ENCODE peak calls at places on chromosomes 13 and 19, in seven cellular contexts. One of them, this sample, is unnamed.

GRCh38 chr13:87426737-87427136 is 244.4 kb upstream of the SLITRK5 start:
- DNase-seq in H1: no peak
- DNase-seq in PC-3: no peak
- DNase-seq in astrocyte: no peak
- DNase-seq in IMR-90: no peak
- DNase-seq in PC-9: no peak
- DNase-seq in A549: no peak
- DNase-seq in this sample: no peak

GRCh38 chr13:27339299-27339698 is 68.7 kb downstream of the RASL11A start:
- DNase-seq in IMR-90: peak; percentile 42
- DNase-seq in astrocyte: no peak
- DNase-seq in PC-9: no peak
- DNase-seq in H1: peak; percentile 77
- DNase-seq in PC-3: peak; percentile 71
- DNase-seq in A549: peak; percentile 73
- DNase-seq in this sample: no peak

GRCh38 chr13:88042489-88042888 is 371.3 kb downstream of the SLITRK5 start:
- DNase-seq in H1: no peak
- DNase-seq in A549: no peak
- DNase-seq in PC-3: peak; percentile 6
- DNase-seq in astrocyte: peak; percentile 55
- DNase-seq in IMR-90: no peak
- DNase-seq in PC-9: no peak
- DNase-seq in this sample: no peak

GRCh38 chr19:8094336-8094735 is 41.8 kb downstream of the CCL25 start:
- DNase-seq in PC-3: no peak
- DNase-seq in H1: no peak
- DNase-seq in PC-9: no peak
- DNase-seq in A549: no peak
- DNase-seq in astrocyte: no peak
- DNase-seq in IMR-90: no peak
- DNase-seq in this sample: no peak

GRCh38 chr13:39585219-39585618 is 17.8 kb downstream of the LHFPL6 start:
- DNase-seq in A549: no peak
- DNase-seq in IMR-90: no peak
- DNase-seq in PC-9: no peak
- DNase-seq in astrocyte: no peak
- DNase-seq in H1: no peak
- DNase-seq in PC-3: peak; percentile 56
- DNase-seq in this sample: no peak

GRCh38 chr19:13015361-13016231 is 20.3 kb downstream of the NFIX start:
- DNase-seq in A549: no peak
- DNase-seq in H1: peak; percentile 65
- DNase-seq in PC-3: peak; percentile 74
- DNase-seq in astrocyte: peak; percentile 81
- DNase-seq in IMR-90: peak; percentile 33
- DNase-seq in PC-9: no peak
- DNase-seq in this sample: no peak

GRCh38 chr19:47283405-47284059 is 8.8 kb downstream of the INAFM1 start:
- DNase-seq in PC-9: no peak
- DNase-seq in IMR-90: no peak
- DNase-seq in PC-3: no peak
- DNase-seq in H1: no peak
- DNase-seq in A549: no peak
- DNase-seq in astrocyte: no peak
- DNase-seq in this sample: no peak

GRCh38 chr13:24615911-24616472 is 64.2 kb upstream of the ATP12A start:
- DNase-seq in astrocyte: no peak
- DNase-seq in H1: no peak
- DNase-seq in PC-3: no peak
- DNase-seq in A549: no peak
- DNase-seq in PC-9: no peak
- DNase-seq in IMR-90: no peak
- DNase-seq in this sample: no peak

GRCh38 chr19:4229179-4229931 is at the start of gene EBI3:
- DNase-seq in astrocyte: peak; percentile 46
- DNase-seq in A549: peak; percentile 74
- DNase-seq in PC-9: no peak
- DNase-seq in H1: no peak
- DNase-seq in PC-3: no peak
- DNase-seq in IMR-90: peak; percentile 65
- DNase-seq in this sample: no peak

GRCh38 chr19:48933382-48933932 is at the start of gene DHDH:
- DNase-seq in IMR-90: peak; percentile 42
- DNase-seq in H1: peak; percentile 97
- DNase-seq in astrocyte: peak; percentile 47
- DNase-seq in PC-9: peak; percentile 93
- DNase-seq in A549: peak; percentile 81
- DNase-seq in PC-3: peak; percentile 93
- DNase-seq in this sample: peak; percentile 77

GRCh38 chr13:33355470-33355869 is 69.9 kb upstream of the STARD13 start:
- DNase-seq in H1: no peak
- DNase-seq in IMR-90: peak; percentile 55
- DNase-seq in PC-9: no peak
- DNase-seq in A549: no peak
- DNase-seq in PC-3: no peak
- DNase-seq in astrocyte: no peak
- DNase-seq in this sample: no peak

GRCh38 chr13:105904034-105904742 is 631.3 kb downstream of the EFNB2 start:
- DNase-seq in A549: no peak
- DNase-seq in H1: no peak
- DNase-seq in PC-9: peak; percentile 90
- DNase-seq in astrocyte: no peak
- DNase-seq in PC-3: peak; percentile 66
- DNase-seq in IMR-90: no peak
- DNase-seq in this sample: no peak

GRCh38 chr19:1245884-1246816 is 2.2 kb upstream of the MIDN start:
- DNase-seq in PC-3: no peak
- DNase-seq in H1: no peak
- DNase-seq in PC-9: no peak
- DNase-seq in IMR-90: no peak
- DNase-seq in A549: no peak
- DNase-seq in astrocyte: no peak
- DNase-seq in this sample: no peak

GRCh38 chr13:39821977-39822376 is 166.5 kb downstream of the COG6 start:
- DNase-seq in PC-3: no peak
- DNase-seq in H1: no peak
- DNase-seq in PC-9: no peak
- DNase-seq in A549: no peak
- DNase-seq in astrocyte: no peak
- DNase-seq in IMR-90: no peak
- DNase-seq in this sample: no peak

GRCh38 chr19:22332924-22333323 is 46.7 kb downstream of the ZNF729 start:
- DNase-seq in IMR-90: no peak
- DNase-seq in A549: no peak
- DNase-seq in H1: no peak
- DNase-seq in astrocyte: no peak
- DNase-seq in PC-3: peak; percentile 56
- DNase-seq in PC-9: peak; percentile 52
- DNase-seq in this sample: no peak

GRCh38 chr19:46081928-46082727 is 41.3 kb upstream of the IGFL4 start:
- DNase-seq in PC-9: no peak
- DNase-seq in astrocyte: peak; percentile 59
- DNase-seq in A549: peak; percentile 75
- DNase-seq in PC-3: peak; percentile 65
- DNase-seq in H1: no peak
- DNase-seq in IMR-90: peak; percentile 67
- DNase-seq in this sample: no peak

DNA sequence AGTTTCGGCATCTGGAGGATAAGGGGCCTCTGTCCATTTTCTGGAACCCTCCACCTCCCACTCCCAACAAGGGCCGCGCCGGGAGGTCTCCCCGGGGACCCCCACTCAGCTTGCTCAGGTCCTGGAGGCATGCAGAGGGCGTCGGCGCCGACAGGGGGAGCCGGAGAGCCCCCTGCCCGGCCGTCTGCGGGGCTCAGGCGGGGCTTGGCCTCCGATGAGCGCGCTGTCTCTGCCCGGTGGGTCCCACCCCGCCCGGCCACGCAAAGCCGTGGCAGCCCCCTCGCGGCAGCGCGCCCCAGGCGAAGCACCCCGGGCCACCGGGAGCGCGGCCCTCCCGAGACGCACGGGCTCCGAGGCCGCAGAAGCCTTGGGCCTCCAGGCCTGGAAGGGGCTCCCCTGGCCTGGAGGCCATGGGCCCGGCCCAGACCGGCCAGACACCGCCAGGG is 149.7 kb upstream of the ZNF536 start:
- DNase-seq in PC-3: no peak
- DNase-seq in PC-9: no peak
- DNase-seq in A549: no peak
- DNase-seq in astrocyte: no peak
- DNase-seq in IMR-90: no peak
- DNase-seq in H1: peak; percentile 90
- DNase-seq in this sample: no peak
- TF ChIP-seq CTCF in PC-3: peak; percentile 41
- TF ChIP-seq CTCF in PC-9: peak; percentile 27
- TF ChIP-seq CTCF in A549: peak; percentile 77
- TF ChIP-seq CTCF in astrocyte: no peak
- TF ChIP-seq CTCF in IMR-90: peak; percentile 11
- TF ChIP-seq CTCF in H1: peak; percentile 85
- TF ChIP-seq CTCF in this sample: peak; percentile 32

GRCh38 chr19:54473983-54474382 is 887 bp upstream of the CDC42EP5 start:
- DNase-seq in PC-3: no peak
- DNase-seq in IMR-90: no peak
- DNase-seq in A549: no peak
- DNase-seq in PC-9: no peak
- DNase-seq in H1: no peak
- DNase-seq in astrocyte: no peak
- DNase-seq in this sample: no peak

GRCh38 chr19:54470991-54471782 is 1.9 kb downstream of the CDC42EP5 start:
- DNase-seq in astrocyte: no peak
- DNase-seq in PC-9: no peak
- DNase-seq in A549: no peak
- DNase-seq in H1: peak; percentile 60
- DNase-seq in PC-3: no peak
- DNase-seq in IMR-90: no peak
- DNase-seq in this sample: no peak

GRCh38 chr19:54475706-54476105 is 2.6 kb upstream of the CDC42EP5 start:
- DNase-seq in A549: no peak
- DNase-seq in IMR-90: no peak
- DNase-seq in PC-3: no peak
- DNase-seq in PC-9: no peak
- DNase-seq in astrocyte: no peak
- DNase-seq in H1: no peak
- DNase-seq in this sample: no peak

GRCh38 chr19:54470276-54470887 is 2.7 kb downstream of the CDC42EP5 start:
- DNase-seq in IMR-90: no peak
- DNase-seq in PC-9: no peak
- DNase-seq in astrocyte: no peak
- DNase-seq in H1: no peak
- DNase-seq in A549: no peak
- DNase-seq in PC-3: no peak
- DNase-seq in this sample: no peak

GRCh38 chr19:54473071-54473941 is at the start of gene CDC42EP5:
- DNase-seq in PC-9: no peak
- DNase-seq in IMR-90: peak; percentile 85
- DNase-seq in A549: no peak
- DNase-seq in H1: no peak
- DNase-seq in PC-3: no peak
- DNase-seq in astrocyte: peak; percentile 73
- DNase-seq in this sample: no peak
- H3K4me2 ChIP-seq in PC-9: peak within 1 kb of the TSS; percentile 27
- H3K4me2 ChIP-seq in IMR-90: peak within 1 kb of the TSS; percentile 94
- H3K4me2 ChIP-seq in A549: peak within 1 kb of the TSS; percentile 56
- H3K4me2 ChIP-seq in H1: peak within 1 kb of the TSS; percentile 28
- H3K4me2 ChIP-seq in PC-3: peak within 1 kb of the TSS; percentile 36
- H3K4me2 ChIP-seq in astrocyte: peak within 1 kb of the TSS; percentile 91
- H3K4me2 ChIP-seq in this sample: peak within 1 kb of the TSS; percentile 78

DNA sequence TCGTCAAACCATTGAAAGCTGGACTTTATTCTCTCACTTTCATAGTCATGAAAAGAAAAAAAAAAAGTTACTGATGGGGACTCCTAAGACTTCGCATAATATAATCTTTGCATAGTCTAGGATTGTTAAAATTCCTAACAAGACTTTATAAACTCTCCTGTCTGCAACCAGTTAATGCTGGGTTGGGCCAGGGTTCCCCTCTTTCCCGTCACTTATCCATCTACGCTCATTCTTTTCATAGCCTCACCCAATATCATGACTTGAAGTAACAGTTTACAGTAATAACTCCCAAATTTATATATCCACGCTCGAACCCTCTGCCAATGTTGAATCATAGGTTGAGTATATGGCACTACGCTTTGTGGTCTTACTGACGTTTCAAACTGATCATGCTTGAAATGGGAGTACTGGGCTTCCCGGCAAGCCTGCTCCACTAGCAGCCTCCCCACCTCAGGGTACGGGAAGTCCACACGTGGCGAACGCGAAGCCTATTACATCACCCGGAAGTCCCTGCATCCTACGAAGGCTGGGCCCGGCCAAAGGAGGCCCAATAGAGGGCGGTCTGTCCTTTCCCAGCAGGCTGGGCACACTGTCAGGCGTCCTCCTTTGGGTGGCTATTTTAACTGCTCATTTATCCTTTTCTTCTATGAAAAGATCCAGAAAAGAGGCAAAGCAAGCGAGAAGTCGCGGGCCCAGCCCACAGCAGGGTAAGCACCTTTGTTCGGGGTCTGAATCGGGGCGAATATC is 694 bp upstream of the ZNF460 start:
- DNase-seq in PC-9: peak; percentile 93
- DNase-seq in IMR-90: peak; percentile 97
- DNase-seq in PC-3: peak; percentile 93
- DNase-seq in astrocyte: peak; percentile 99
- DNase-seq in A549: peak; percentile 98
- DNase-seq in H1: peak; percentile 80
- DNase-seq in this sample: peak; percentile 83
- TF ChIP-seq CTCF in PC-9: peak; percentile 59
- TF ChIP-seq CTCF in IMR-90: peak; percentile 41
- TF ChIP-seq CTCF in PC-3: peak; percentile 58
- TF ChIP-seq CTCF in astrocyte: no peak
- TF ChIP-seq CTCF in A549: peak; percentile 41
- TF ChIP-seq CTCF in H1: peak; percentile 15
- TF ChIP-seq CTCF in this sample: peak; percentile 32

GRCh38 chr13:48827709-48828108 is 148.0 kb upstream of the FNDC3A start:
- DNase-seq in H1: no peak
- DNase-seq in IMR-90: no peak
- DNase-seq in PC-3: no peak
- DNase-seq in astrocyte: no peak
- DNase-seq in A549: no peak
- DNase-seq in PC-9: no peak
- DNase-seq in this sample: no peak

GRCh38 chr13:48828962-48829405 is 146.7 kb upstream of the FNDC3A start:
- DNase-seq in A549: peak; percentile 18
- DNase-seq in astrocyte: peak; percentile 54
- DNase-seq in IMR-90: peak; percentile 32
- DNase-seq in H1: no peak
- DNase-seq in PC-9: peak; percentile 63
- DNase-seq in PC-3: peak; percentile 64
- DNase-seq in this sample: no peak

GRCh38 chr13:48829536-48829935 is 146.2 kb upstream of the FNDC3A start:
- DNase-seq in astrocyte: no peak
- DNase-seq in PC-3: no peak
- DNase-seq in PC-9: no peak
- DNase-seq in H1: no peak
- DNase-seq in A549: no peak
- DNase-seq in IMR-90: no peak
- DNase-seq in this sample: no peak

GRCh38 chr13:48833412-48833811 is 142.3 kb upstream of the FNDC3A start:
- DNase-seq in IMR-90: no peak
- DNase-seq in PC-3: peak; percentile 83
- DNase-seq in PC-9: no peak
- DNase-seq in A549: no peak
- DNase-seq in H1: no peak
- DNase-seq in astrocyte: no peak
- DNase-seq in this sample: no peak

GRCh38 chr13:48831248-48831647 is 144.5 kb upstream of the FNDC3A start:
- DNase-seq in PC-3: no peak
- DNase-seq in A549: no peak
- DNase-seq in PC-9: no peak
- DNase-seq in IMR-90: peak; percentile 31
- DNase-seq in astrocyte: peak; percentile 14
- DNase-seq in H1: no peak
- DNase-seq in this sample: no peak
- H3K4me2 ChIP-seq in PC-3: no peak overlapping the region
- H3K4me2 ChIP-seq in A549: no peak overlapping the region
- H3K4me2 ChIP-seq in PC-9: no peak overlapping the region
- H3K4me2 ChIP-seq in IMR-90: no peak overlapping the region
- H3K4me2 ChIP-seq in astrocyte: no peak overlapping the region
- H3K4me2 ChIP-seq in H1: no peak overlapping the region
- H3K4me2 ChIP-seq in this sample: no peak overlapping the region